ENCODE peak calls at places on chromosomes 11 and 22, in six cellular contexts. N, T, V, A, P and M are unnamed samples.

GRCh38 chr22:47053865-47054185 is 291.4 kb downstream of the TBC1D22A start:
- DNase-seq in V (no peak), A (no peak), T (no peak), N (no peak), P (no peak), M (no peak)

GRCh38 chr11:124108158-124108557 is 7.1 kb upstream of the VWA5A start:
- DNase-seq in P (no peak), V (peak), A (peak), T (peak), N (peak), M (no peak)

GRCh38 chr22:36977401-36977861 is 41.8 kb downstream of the TST start:
- DNase-seq in V (peak), T (no peak), A (peak), P (peak), N (peak), M (peak)

GRCh38 chr22:46584081-46584903 is 35.9 kb upstream of the GRAMD4 start:
- DNase-seq in V (peak), A (peak), P (no peak), N (no peak), T (no peak), M (no peak)

GRCh38 chr11:20261526-20261925 is 101.3 kb upstream of the DBX1 start:
- DNase-seq in P (no peak), T (no peak), A (no peak), N (no peak), V (no peak), M (no peak)

GRCh38 chr11:27234043-27234668 is 128.9 kb downstream of the CCDC34 start:
- DNase-seq in T (no peak), A (peak), V (peak), N (no peak), P (no peak), M (no peak)

GRCh38 chr22:23772315-23773246 is at the start of gene MMP11:
- DNase-seq in N (peak), T (no peak), A (peak), V (no peak), P (peak), M (peak)

GRCh38 chr22:38218661-38219331 is 17.0 kb downstream of the MAFF start:
- DNase-seq in P (no peak), T (peak), A (peak), V (peak), N (peak), M (peak)

GRCh38 chr11:71165771-71166170 is 86.6 kb downstream of the SHANK2 start:
- DNase-seq in A (no peak), P (no peak), N (no peak), V (no peak), T (no peak), M (no peak)

GRCh38 chr11:74464746-74465145 is 2.6 kb downstream of the KCNE3 start:
- DNase-seq in P (no peak), A (no peak), N (no peak), T (no peak), V (no peak), M (no peak)

GRCh38 chr22:49934144-49934890 is 15.9 kb downstream of the CRELD2 start:
- DNase-seq in A (no peak), T (no peak), P (no peak), N (no peak), V (peak), M (no peak)

GRCh38 chr11:31582697-31583096 is 73.1 kb downstream of the ELP4 start:
- DNase-seq in N (no peak), A (peak), T (no peak), P (no peak), V (no peak), M (no peak)

GRCh38 chr11:28619870-28620540 is 511.8 kb downstream of the METTL15 start:
- DNase-seq in P (no peak), T (no peak), V (peak), A (no peak), N (no peak), M (no peak)

GRCh38 chr11:16895306-16895705 is 118.9 kb downstream of the PLEKHA7 start:
- DNase-seq in V (peak), N (no peak), P (no peak), A (no peak), T (no peak), M (no peak)

GRCh38 chr11:105139669-105140068 is at the start of gene CARD18:
- DNase-seq in V (peak), P (no peak), N (no peak), T (no peak), A (no peak), M (no peak)

GRCh38 chr11:33015621-33016551 is at the start of gene DEPDC7:
- DNase-seq in A (peak), T (peak), N (peak), P (peak), V (peak), M (peak)

GRCh38 chr11:75437966-75438659 is 5.1 kb upstream of the KLHL35 start:
- DNase-seq in N (no peak), P (no peak), A (no peak), T (no peak), V (peak), M (no peak)

GRCh38 chr22:36430863-36431262 is 43.1 kb upstream of the MYH9 start:
- DNase-seq in A (no peak), N (no peak), T (no peak), P (no peak), V (no peak), M (no peak)

GRCh38 chr11:67644042-67644441 is 4.5 kb upstream of the TBX10 start:
- DNase-seq in V (peak), P (no peak), T (peak), A (peak), N (no peak), M (no peak)

GRCh38 chr11:7538023-7538422 is 24.2 kb downstream of the PPFIBP2 start:
- DNase-seq in P (no peak), T (no peak), A (no peak), V (no peak), N (no peak), M (no peak)

GRCh38 chr11:36600155-36600554 is 2.1 kb upstream of the RAG2 start:
- DNase-seq in N (no peak), V (no peak), T (no peak), A (peak), P (no peak), M (no peak)

GRCh38 chr11:47524200-47524874 is 28.6 kb downstream of the CELF1 start:
- DNase-seq in V (peak), P (peak), N (no peak), T (no peak), A (no peak), M (no peak)
- TF ChIP-seq CTCF in V (no peak), P (no peak), N (no peak), T (no peak), A (no peak), M (no peak)

GRCh38 chr11:114397349-114397982 is 2.8 kb downstream of the C11orf71 start:
- DNase-seq in A (no peak), T (no peak), V (no peak), N (no peak), P (no peak), M (no peak)

GRCh38 chr11:114392735-114393667 is 7.3 kb downstream of the C11orf71 start:
- DNase-seq in P (no peak), N (no peak), V (no peak), T (no peak), A (no peak), M (no peak)

GRCh38 chr11:114399490-114399889 is 821 bp downstream of the C11orf71 start:
- DNase-seq in A (peak), T (no peak), V (no peak), P (no peak), N (no peak), M (no peak)

GRCh38 chr11:114398303-114398920 is 1.9 kb downstream of the C11orf71 start:
- DNase-seq in A (no peak), P (no peak), T (no peak), N (no peak), V (peak), M (no peak)

GRCh38 chr11:114395776-114396175 is 4.5 kb downstream of the C11orf71 start:
- DNase-seq in V (peak), P (no peak), T (peak), A (peak), N (peak), M (no peak)
- TF ChIP-seq CTCF in V (peak), P (no peak), T (peak), A (peak), N (no peak), M (peak)

DNA sequence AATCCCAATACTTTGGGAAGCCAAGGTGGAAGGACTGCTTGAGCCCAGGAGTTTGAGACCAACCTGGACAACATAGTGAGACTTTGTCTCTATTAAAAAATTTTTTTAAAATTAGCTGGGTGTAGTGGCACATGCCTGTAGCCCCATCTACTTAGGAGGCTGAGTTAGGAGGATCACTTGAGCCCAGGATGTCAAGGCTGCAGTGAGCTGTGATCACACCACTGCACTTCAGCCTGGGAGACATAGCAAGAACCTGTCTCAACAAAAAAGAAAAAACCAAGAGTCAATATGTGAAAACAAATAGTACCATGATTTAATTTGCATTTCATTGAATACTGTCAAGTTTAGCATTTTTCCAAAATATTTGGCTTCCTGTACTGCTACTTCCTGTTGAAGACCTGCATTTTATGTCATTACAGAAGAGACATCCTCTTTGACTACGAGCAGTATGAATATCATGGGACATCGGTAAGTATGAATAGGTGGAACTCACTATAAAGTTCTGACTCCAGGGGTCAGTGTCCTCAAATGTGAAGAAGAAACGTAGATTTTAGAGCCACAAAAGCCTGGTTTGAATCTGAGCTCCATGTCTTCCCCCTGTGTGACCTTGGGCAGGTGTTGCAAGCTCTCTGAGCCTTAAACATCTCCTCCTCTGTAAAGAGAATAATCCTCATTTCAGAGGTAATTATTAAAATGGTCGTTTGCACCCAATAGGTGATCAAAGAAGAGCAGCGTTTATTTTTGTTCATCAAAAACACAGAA is 16.0 kb downstream of the CDC45 start:
- DNase-seq in T (no peak), N (peak), V (peak), P (no peak), A (no peak), M (no peak)
- TF ChIP-seq CTCF in T (no peak), N (peak), V (peak), P (peak), A (no peak), M (peak)

GRCh38 chr11:57639321-57640067 is 10.2 kb downstream of the YPEL4 start:
- DNase-seq in N (peak), A (peak), P (no peak), V (no peak), T (no peak), M (peak)
- TF ChIP-seq CTCF in N (peak), A (peak), P (no peak), V (no peak), T (no peak), M (peak)

GRCh38 chr11:64608260-64608538 is 17.2 kb downstream of the SLC22A12 start:
- DNase-seq in A (no peak), P (no peak), N (no peak), T (no peak), V (no peak), M (no peak)
- TF ChIP-seq CTCF in A (no peak), P (no peak), N (no peak), T (no peak), V (no peak), M (no peak)

DNA sequence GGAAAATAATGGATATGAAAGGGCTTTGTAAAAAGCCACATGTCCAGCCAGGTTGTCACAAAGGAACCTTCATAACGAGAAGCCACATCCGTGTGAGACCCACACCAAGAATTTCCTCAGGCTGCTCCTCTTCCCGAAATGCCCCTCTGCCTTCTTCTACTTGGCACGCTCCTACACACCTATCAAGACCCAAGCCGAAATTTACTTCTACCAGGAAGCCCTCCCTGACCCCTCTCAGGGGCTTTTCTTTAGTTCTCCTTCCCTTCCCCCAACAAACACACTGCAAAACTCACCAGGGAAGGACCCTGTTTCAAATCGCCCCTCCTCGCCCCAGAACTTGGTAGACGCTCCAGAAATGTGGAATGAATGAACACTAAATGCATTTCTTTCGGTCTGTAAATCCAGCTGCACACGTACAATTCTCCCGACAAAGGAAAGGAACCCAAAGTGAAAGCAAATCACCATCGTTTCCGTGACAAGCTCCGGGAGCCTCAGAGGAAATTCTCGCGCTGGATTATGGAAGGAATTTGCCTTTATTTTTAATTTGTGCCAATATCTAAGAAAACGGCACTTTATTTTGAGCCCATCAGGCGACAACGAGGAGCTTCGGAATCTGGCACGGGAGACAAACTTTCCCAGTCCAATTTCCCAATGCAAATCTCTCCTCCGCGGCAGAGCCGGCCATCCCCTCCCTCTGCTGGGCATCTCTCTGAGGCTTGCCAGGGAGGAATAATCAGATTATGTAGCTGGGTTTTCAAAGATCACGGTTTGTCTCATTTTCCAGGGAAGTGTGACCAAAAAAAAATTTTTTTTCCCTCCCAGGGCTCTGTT is 13.2 kb upstream of the SHISAL1 start:
- DNase-seq in T (no peak), V (peak), A (peak), N (no peak), P (no peak), M (no peak)
- TF ChIP-seq CTCF in T (no peak), V (peak), A (peak), N (no peak), P (no peak), M (no peak)

DNA sequence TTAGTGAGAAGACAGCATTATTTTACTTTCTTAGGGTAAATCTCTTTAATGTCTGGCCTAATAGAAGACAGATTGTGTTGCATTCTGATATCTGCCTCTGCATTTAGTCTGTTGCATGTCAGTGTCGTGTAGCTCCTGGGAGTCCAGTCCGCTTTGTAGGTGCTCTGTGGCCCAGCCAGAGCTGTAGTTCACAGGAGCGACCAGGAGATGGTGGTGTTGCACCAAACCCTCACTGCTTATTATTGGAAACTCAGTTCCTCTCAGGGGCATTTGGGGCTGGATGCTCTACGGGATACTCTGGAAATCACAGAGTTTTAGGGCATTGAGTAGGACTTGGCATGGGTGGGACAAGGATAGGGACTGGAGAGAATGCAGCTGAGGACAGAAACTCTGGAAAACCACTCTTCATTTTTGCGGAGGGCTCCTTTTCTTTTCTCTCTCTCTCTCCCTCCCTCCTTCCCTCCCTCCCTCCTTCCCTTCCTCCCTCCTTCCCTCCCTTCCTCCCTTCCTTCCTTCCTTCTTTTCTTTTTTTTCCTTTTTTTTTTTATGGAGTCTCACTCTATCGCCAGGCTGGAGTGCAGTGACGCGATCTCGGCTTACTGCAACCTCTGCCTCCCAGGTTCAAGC is 21.7 kb downstream of the MIAT start:
- DNase-seq in T (peak), N (peak), A (peak), V (peak), P (peak), M (peak)
- TF ChIP-seq CTCF in T (peak), N (peak), A (peak), V (peak), P (peak), M (peak)

GRCh38 chr11:2885676-2886081 is at the start of gene CDKN1C:
- DNase-seq in T (peak), A (peak), N (peak), P (peak), V (no peak), M (peak)

GRCh38 chr11:2884424-2884815 is 1.2 kb downstream of the CDKN1C start:
- DNase-seq in P (no peak), N (peak), V (no peak), T (no peak), A (peak), M (no peak)

GRCh38 chr11:2886191-2886894 is 768 bp upstream of the CDKN1C start:
- DNase-seq in A (peak), T (no peak), N (peak), V (no peak), P (no peak), M (peak)

GRCh38 chr11:2883717-2884423 is 1.7 kb downstream of the CDKN1C start:
- DNase-seq in T (no peak), V (no peak), N (peak), P (no peak), A (peak), M (no peak)

GRCh38 chr11:2885017-2885675 is 429 bp downstream of the CDKN1C start:
- DNase-seq in V (no peak), T (no peak), N (peak), P (peak), A (peak), M (no peak)
- TF ChIP-seq CTCF in V (peak), T (peak), N (no peak), P (peak), A (peak), M (peak)